ENCODE peak calls at places on chromosomes 2 and 18, in ten cellular contexts. V, E, J, H, A, U, K, R, S and O are unnamed samples.

GRCh38 chr2:111698089-111698488 is 185.9 kb downstream of the ANAPC1 start:
- DNase-seq in S (no peak), U (no peak), V (no peak), J (no peak), H (no peak), K (no peak), A (no peak), E (no peak), R (no peak), O (no peak)

GRCh38 chr2:15893689-15894325 is 46.5 kb upstream of the MYCN start:
- DNase-seq in E (no peak), U (no peak), S (no peak), J (no peak), R (no peak), K (no peak), A (no peak), H (no peak), V (no peak), O (no peak)

GRCh38 chr2:220104871-220105351 is 477.5 kb downstream of the SLC4A3 start:
- DNase-seq in J (peak), V (peak), K (no peak), E (no peak), A (peak), S (no peak), U (no peak), R (peak), H (no peak), O (no peak)

GRCh38 chr2:10554961-10555809 is 107.1 kb upstream of the ODC1 start:
- DNase-seq in E (no peak), U (no peak), V (no peak), A (no peak), K (peak), H (no peak), S (no peak), J (no peak), R (no peak), O (no peak)

GRCh38 chr2:219713110-219713509 is 85.7 kb downstream of the SLC4A3 start:
- DNase-seq in E (peak), R (peak), J (peak), H (no peak), K (no peak), U (no peak), V (peak), A (peak), S (no peak), O (no peak)

GRCh38 chr18:49723648-49724180 is 89.6 kb downstream of the ACAA2 start:
- DNase-seq in E (peak), S (no peak), K (no peak), V (no peak), H (no peak), U (no peak), J (peak), A (no peak), R (no peak), O (no peak)

GRCh38 chr2:16727256-16727655 is 61.6 kb upstream of the CYRIA start:
- DNase-seq in U (no peak), A (no peak), H (no peak), E (no peak), R (peak), K (no peak), V (no peak), S (no peak), J (peak), O (no peak)

GRCh38 chr18:49704334-49704733 is 109.0 kb downstream of the ACAA2 start:
- DNase-seq in U (no peak), H (no peak), E (no peak), R (no peak), A (peak), K (no peak), J (no peak), V (no peak), S (no peak), O (peak)

GRCh38 chr2:39968037-39968436 is 189.0 kb upstream of the THUMPD2 start:
- DNase-seq in K (no peak), V (no peak), A (no peak), S (no peak), R (no peak), J (no peak), H (no peak), U (no peak), E (no peak), O (no peak)

GRCh38 chr2:232525796-232526195 is at the start of gene CHRND:
- DNase-seq in V (peak), H (no peak), S (no peak), J (no peak), K (peak), R (no peak), U (no peak), E (no peak), A (peak), O (no peak)

GRCh38 chr2:8306530-8307351 is 375.1 kb upstream of the ID2 start:
- DNase-seq in K (no peak), E (no peak), R (peak), J (peak), H (no peak), A (no peak), V (no peak), S (no peak), U (no peak), O (no peak)

GRCh38 chr2:143603035-143603616 is 473.9 kb downstream of the ARHGAP15 start:
- DNase-seq in H (no peak), E (no peak), V (no peak), S (no peak), R (no peak), J (no peak), A (no peak), K (no peak), U (no peak), O (no peak)

GRCh38 chr2:43302311-43303051 is 76.1 kb upstream of the ZFP36L2 start:
- DNase-seq in K (no peak), S (no peak), H (no peak), A (no peak), R (no peak), J (no peak), E (no peak), U (no peak), V (no peak), O (no peak)

GRCh38 chr2:201969241-201969937 is 64.3 kb upstream of the FZD7 start:
- DNase-seq in E (no peak), J (no peak), A (no peak), V (peak), H (no peak), K (no peak), R (no peak), S (no peak), U (no peak), O (no peak)

GRCh38 chr2:1571477-1572417 is 158.5 kb downstream of the TPO start:
- DNase-seq in R (no peak), S (no peak), E (no peak), V (no peak), H (no peak), J (no peak), A (no peak), K (peak), U (no peak), O (peak)

GRCh38 chr2:158297606-158298005 is 158.9 kb downstream of the CCDC148 start:
- DNase-seq in U (no peak), H (peak), J (no peak), S (no peak), K (no peak), V (no peak), R (peak), E (no peak), A (no peak), O (no peak)

GRCh38 chr2:85838641-85839040 is 50.1 kb downstream of the ST3GAL5 start:
- DNase-seq in V (no peak), J (no peak), A (no peak), S (no peak), E (no peak), K (no peak), U (no peak), H (no peak), R (no peak), O (no peak)

GRCh38 chr2:112995346-112995920 is 9.8 kb upstream of the IL36A start:
- DNase-seq in A (no peak), S (no peak), K (no peak), E (no peak), H (no peak), R (no peak), J (no peak), U (no peak), V (no peak), O (no peak)

GRCh38 chr18:55694291-55694690 is 106.3 kb upstream of the TCF4 start:
- DNase-seq in R (peak), V (no peak), H (no peak), A (no peak), S (no peak), E (no peak), U (no peak), J (peak), K (no peak), O (no peak)

GRCh38 chr2:159939946-159940345 is 122.5 kb downstream of the PLA2R1 start:
- DNase-seq in J (peak), A (peak), S (no peak), H (no peak), V (peak), K (no peak), U (no peak), E (peak), R (peak), O (no peak)

GRCh38 chr2:156323754-156324153 is 8.8 kb downstream of the NR4A2 start:
- DNase-seq in S (no peak), E (no peak), A (no peak), R (no peak), H (no peak), J (no peak), K (no peak), U (no peak), V (no peak), O (no peak)

GRCh38 chr2:229514318-229514717 is 200.0 kb downstream of the DNER start:
- DNase-seq in U (no peak), A (no peak), H (no peak), K (no peak), J (no peak), S (no peak), E (no peak), V (no peak), R (no peak), O (no peak)